ENCODE peak calls at places on chromosomes 1 and 21, in five cellular contexts. O is mesendoderm, N is H1, H is IMR-90, Q is mesenchymal stem cell. E is an unnamed sample. For H3K4me1, the result is how much of the 10 kb centered on the place peaks cover.

GRCh38 chr21:38957575-38958340 is 152.0 kb downstream of the ETS2 start:
- DNase-seq in O (no peak), N (no peak), H (no peak), Q (no peak), E (no peak)

GRCh38 chr1:230074762-230075161 is 7.7 kb downstream of the GALNT2 start:
- DNase-seq in O (no peak), N (no peak), H (no peak), Q (no peak), E (no peak)

GRCh38 chr1:67791686-67792475 is 41.4 kb downstream of the GNG12 start:
- DNase-seq in O (peak), N (no peak), H (peak), Q (peak), E (no peak)

GRCh38 chr1:5643360-5644090 is 348.7 kb downstream of the NPHP4 start:
- DNase-seq in O (no peak), N (no peak), H (no peak), Q (no peak), E (peak)

GRCh38 chr1:79874289-79874688 is 867.8 kb upstream of the ADGRL4 start:
- DNase-seq in O (peak), N (no peak), H (peak), Q (no peak), E (no peak)

GRCh38 chr1:14168663-14169062 is 429.8 kb upstream of the KAZN start:
- DNase-seq in O (no peak), N (no peak), H (no peak), Q (no peak), E (no peak)

GRCh38 chr21:31731112-31731801 is 661 bp downstream of the SCAF4 start:
- DNase-seq in O (peak), N (no peak), H (no peak), Q (no peak), E (peak)

GRCh38 chr1:31064685-31065309 is 720 bp downstream of the PUM1 start:
- DNase-seq in O (peak), N (no peak), H (peak), Q (no peak), E (no peak)

GRCh38 chr1:55589656-55590297 is 374.6 kb upstream of the USP24 start:
- DNase-seq in O (no peak), N (no peak), H (no peak), Q (no peak), E (no peak)

GRCh38 chr1:228185641-228185965 is 20.0 kb downstream of the IBA57 start:
- DNase-seq in O (peak), N (no peak), H (no peak), Q (no peak), E (no peak)

GRCh38 chr1:54425152-54425584 is 19.0 kb upstream of the SSBP3 start:
- DNase-seq in O (no peak), N (no peak), H (no peak), Q (no peak), E (no peak)

GRCh38 chr21:35011681-35012080 is 37.4 kb downstream of the RUNX1 start:
- DNase-seq in O (no peak), N (no peak), H (peak), Q (peak), E (no peak)

GRCh38 chr1:111624382-111624781 is 4.8 kb downstream of the RAP1A start:
- DNase-seq in O (no peak), N (no peak), H (no peak), Q (no peak), E (no peak)

GRCh38 chr1:208207388-208208131 is 36.6 kb downstream of the PLXNA2 start:
- DNase-seq in O (peak), N (no peak), H (peak), Q (peak), E (no peak)

GRCh38 chr1:235307158-235308124 is 20.5 kb downstream of the ARID4B start:
- DNase-seq in O (no peak), N (no peak), H (peak), Q (no peak), E (no peak)

GRCh38 chr1:83857108-83857507 is 141.8 kb downstream of the TTLL7 start:
- DNase-seq in O (peak), N (no peak), H (peak), Q (peak), E (no peak)

GRCh38 chr1:162498442-162498785 is 796 bp downstream of the UHMK1 start:
- DNase-seq in O (no peak), N (no peak), H (peak), Q (peak), E (no peak)

GRCh38 chr1:24018611-24019580 is 38.8 kb upstream of the SRSF10 start:
- DNase-seq in O (peak), N (peak), H (peak), Q (peak), E (peak)

GRCh38 chr1:9435854-9436253 is 103.4 kb upstream of the SLC25A33 start:
- DNase-seq in O (no peak), N (no peak), H (no peak), Q (no peak), E (no peak)

GRCh38 chr21:14870841-14871126 is 194.0 kb downstream of the NRIP1 start:
- DNase-seq in O (no peak), N (no peak), H (no peak), Q (no peak), E (no peak)

GRCh38 chr21:14863745-14864210 is 201.0 kb downstream of the NRIP1 start:
- DNase-seq in O (peak), N (no peak), H (peak), Q (no peak), E (no peak)

GRCh38 chr21:14869984-14870840 is 194.6 kb downstream of the NRIP1 start:
- DNase-seq in O (no peak), N (no peak), H (no peak), Q (no peak), E (no peak)

GRCh38 chr21:14864211-14865021 is 200.4 kb downstream of the NRIP1 start:
- DNase-seq in O (peak), N (peak), H (peak), Q (peak), E (peak)

DNA sequence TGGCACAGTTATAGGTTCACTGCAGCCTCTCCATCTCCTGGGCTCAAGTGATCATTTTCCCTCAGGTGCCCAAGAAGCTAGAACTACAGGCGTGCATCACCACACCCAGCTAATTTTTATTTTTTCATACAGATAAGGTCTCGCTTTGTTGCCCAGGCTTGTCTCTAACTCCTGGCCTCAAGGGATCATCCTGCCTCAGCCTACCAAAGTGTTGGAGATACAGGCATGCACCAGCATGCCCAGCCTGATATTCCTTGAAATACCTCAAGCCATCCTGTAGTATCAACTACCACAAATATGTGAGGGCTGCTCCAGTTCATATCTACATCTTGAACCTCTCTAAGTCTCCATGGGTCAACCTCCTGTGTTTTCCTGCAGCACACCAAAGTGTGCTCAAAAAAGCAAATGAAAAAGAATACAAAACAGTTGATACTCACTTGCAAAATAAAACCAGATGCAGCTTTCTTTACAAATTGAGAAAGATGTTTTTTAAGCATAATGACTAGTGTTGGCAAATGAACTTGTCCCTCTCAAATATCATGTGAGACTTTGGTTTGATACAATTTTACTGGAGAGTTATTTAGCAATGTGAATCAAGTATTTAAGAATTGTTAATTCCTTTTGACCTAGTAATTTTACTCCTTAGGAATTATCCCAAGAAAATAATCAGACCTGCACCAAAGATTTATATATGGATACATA is 197.8 kb downstream of the NRIP1 start:
- DNase-seq in O (no peak), N (no peak), H (no peak), Q (no peak), E (no peak)
- H2BK120ac ChIP-seq in O (no peak), N (no peak), H (no peak), Q (no peak), E (no peak)

DNA sequence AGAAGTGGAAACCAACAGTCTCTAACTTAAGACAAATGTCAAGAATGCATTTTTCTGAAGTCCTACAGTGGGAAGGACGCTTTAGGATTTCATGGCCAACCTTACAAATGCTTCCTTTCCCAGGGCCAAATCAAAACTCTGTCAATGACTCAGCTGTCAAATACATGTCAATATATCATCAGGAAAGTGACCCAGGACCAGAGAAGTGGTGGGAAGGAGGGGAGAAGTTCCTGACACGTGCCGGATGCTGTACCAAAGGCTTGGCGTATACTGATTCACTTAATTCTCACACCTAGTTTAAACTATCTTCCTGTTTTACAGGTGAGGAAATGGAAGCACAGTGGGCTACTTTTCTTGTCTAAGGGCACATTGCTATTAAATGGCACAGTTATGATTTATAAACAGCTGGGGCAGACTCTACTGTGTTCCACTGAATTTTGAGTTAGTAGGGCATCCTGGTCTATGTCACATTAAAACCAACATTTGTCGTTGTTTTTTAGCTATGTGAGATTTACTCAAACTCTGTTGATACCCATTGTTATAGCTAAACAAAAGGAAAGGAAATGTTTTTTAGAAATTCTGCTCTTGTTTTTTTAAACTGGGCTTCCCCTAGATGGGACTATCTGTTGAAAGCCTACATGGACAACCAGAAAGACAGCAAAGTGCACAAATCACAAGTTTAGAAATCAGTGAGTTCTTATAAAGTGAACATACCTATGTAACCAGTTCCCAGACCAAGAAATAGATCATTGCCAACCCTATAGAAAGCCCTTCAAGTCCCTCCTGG is 208.2 kb upstream of the SGIP1 start:
- DNase-seq in O (no peak), N (no peak), H (no peak), Q (no peak), E (no peak)
- H3K4me1 ChIP-seq in O (under half), N (under half), H (under half), Q (under half), E (under half)

GRCh38 chr21:29887313-29888009 is 52.3 kb downstream of the GRIK1 start:
- DNase-seq in O (no peak), N (no peak), H (no peak), Q (no peak), E (no peak)

GRCh38 chr21:29888437-29888836 is 51.4 kb downstream of the GRIK1 start:
- DNase-seq in O (no peak), N (no peak), H (no peak), Q (no peak), E (no peak)

GRCh38 chr21:29896884-29897283 is 42.9 kb downstream of the GRIK1 start:
- DNase-seq in O (no peak), N (no peak), H (no peak), Q (no peak), E (no peak)

GRCh38 chr21:29893687-29894086 is 46.1 kb downstream of the GRIK1 start:
- DNase-seq in O (no peak), N (no peak), H (no peak), Q (no peak), E (no peak)

DNA sequence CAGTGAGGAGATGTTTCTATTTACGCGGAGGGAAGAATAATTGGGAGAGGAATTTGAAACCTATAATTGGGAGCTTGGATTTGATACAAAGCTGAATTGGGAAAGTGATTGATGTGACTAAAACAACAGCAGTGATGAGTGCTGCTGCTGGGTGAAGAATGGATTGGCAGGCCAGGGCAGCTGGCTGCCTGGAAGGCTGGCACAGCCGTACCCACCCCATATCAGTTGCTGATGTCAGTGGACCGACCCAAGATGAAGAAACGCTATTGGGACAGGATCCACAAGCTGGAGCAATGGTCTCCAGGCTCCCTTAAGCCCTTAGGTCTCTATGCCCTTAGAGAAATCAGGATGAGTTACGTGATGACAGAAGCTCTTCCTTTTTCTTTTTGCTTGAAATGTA is 47.4 kb downstream of the GRIK1 start:
- DNase-seq in O (no peak), N (no peak), H (no peak), Q (no peak), E (no peak)
- H2BK120ac ChIP-seq in O (no peak), N (no peak), H (no peak), Q (no peak), E (no peak)

GRCh38 chr1:117657949-117658660 is 52.3 kb downstream of the TENT5C start:
- DNase-seq in O (no peak), N (no peak), H (no peak), Q (no peak), E (no peak)
- H3K4me1 ChIP-seq in O (under half), N (under half), H (under half), Q (under half), E (under half)

GRCh38 chr1:22326931-22327330 is 124.7 kb upstream of the ZBTB40 start:
- DNase-seq in O (no peak), N (no peak), H (no peak), Q (no peak), E (peak)
- H2BK120ac ChIP-seq in O (no peak), N (no peak), H (no peak), Q (no peak), E (no peak)

DNA sequence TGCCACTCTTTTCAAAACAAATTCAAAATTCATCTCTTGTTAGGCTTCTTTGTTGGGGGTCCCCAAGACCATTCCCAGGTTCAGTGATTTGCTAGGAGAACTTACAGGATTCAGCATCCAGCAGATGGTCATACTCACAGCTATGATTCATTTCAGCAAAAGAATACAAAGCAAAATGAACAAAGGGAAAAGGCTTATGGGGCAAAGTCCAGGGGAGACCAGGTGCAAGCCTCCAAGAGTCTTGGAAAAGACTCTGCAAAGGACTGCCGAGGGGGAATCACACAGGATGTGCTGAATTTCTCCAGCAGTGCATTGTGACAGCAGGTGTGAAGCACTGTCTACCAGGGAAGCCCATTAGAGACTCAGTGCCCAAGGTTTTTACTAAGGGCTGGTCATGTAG is 7.3 kb downstream of the TRAF5 start:
- DNase-seq in O (no peak), N (no peak), H (peak), Q (no peak), E (no peak)
- H3K4me1 ChIP-seq in O (under half), N (under half), H (under half), Q (under half), E (under half)

GRCh38 chr21:43927591-43928229 is 62.7 kb downstream of the AGPAT3 start:
- DNase-seq in O (no peak), N (no peak), H (no peak), Q (no peak), E (no peak)
- H2BK120ac ChIP-seq in O (no peak), N (no peak), H (no peak), Q (no peak), E (no peak)